ENCODE peak calls at places on chromosome 14, in four cellular contexts. L, J, M and N are unnamed samples.

GRCh38 chr14:49449749-49450148 is 136.4 kb downstream of the RPS29 start:
- DNase-seq in L (no peak), J (no peak), M (no peak), N (no peak)

GRCh38 chr14:92754956-92755355 is 6.5 kb upstream of the LGMN start:
- DNase-seq in L (no peak), J (peak; percentile 60), M (no peak), N (no peak)

GRCh38 chr14:96138241-96138640 is 66.4 kb upstream of the BDKRB2 start:
- DNase-seq in L (no peak), J (no peak), M (no peak), N (no peak)

GRCh38 chr14:79510659-79511058 is 700.6 kb downstream of the DIO2 start:
- DNase-seq in L (no peak), J (no peak), M (no peak), N (no peak)

GRCh38 chr14:103347091-103347815 is 13.2 kb downstream of the EIF5 start:
- DNase-seq in L (no peak), J (no peak), M (no peak), N (no peak)

GRCh38 chr14:71863049-71863448 is 69.2 kb upstream of the RGS6 start:
- DNase-seq in L (no peak), J (no peak), M (no peak), N (no peak)

GRCh38 chr14:36723551-36723950 is 61.9 kb downstream of the PAX9 start:
- DNase-seq in L (no peak), J (no peak), M (no peak), N (no peak)

GRCh38 chr14:76514599-76514998 is 138.7 kb downstream of the ESRRB start:
- DNase-seq in L (peak; percentile 24), J (no peak), M (no peak), N (peak; percentile 56)

GRCh38 chr14:89720076-89720687 is 234.3 kb downstream of the EFCAB11 start:
- DNase-seq in L (peak; percentile 22), J (no peak), M (no peak), N (no peak)

GRCh38 chr14:68663385-68664076 is 129.3 kb downstream of the ZFP36L1 start:
- DNase-seq in L (peak; percentile 67), J (no peak), M (no peak), N (no peak)

GRCh38 chr14:89672636-89673279 is 255.7 kb upstream of the FOXN3 start:
- DNase-seq in L (no peak), J (no peak), M (no peak), N (no peak)

GRCh38 chr14:93009471-93010117 is 86.6 kb downstream of the CHGA start:
- DNase-seq in L (no peak), J (no peak), M (no peak), N (no peak)

GRCh38 chr14:57346741-57347140 is 43.6 kb upstream of the NAA30 start:
- DNase-seq in L (no peak), J (peak; percentile 17), M (no peak), N (no peak)

GRCh38 chr14:43795600-43796228 is 711.4 kb downstream of the FSCB start:
- DNase-seq in L (no peak), J (peak; percentile 27), M (no peak), N (peak; percentile 19)

GRCh38 chr14:105023791-105024480 is 3.1 kb upstream of the CDCA4 start:
- DNase-seq in L (no peak), J (no peak), M (no peak), N (no peak)

GRCh38 chr14:23579311-23579630 is 681 bp upstream of the JPH4 start:
- DNase-seq in L (no peak), J (no peak), M (no peak), N (no peak)

GRCh38 chr14:55756078-55756477 is 176.1 kb downstream of the KTN1 start:
- DNase-seq in L (no peak), J (no peak), M (no peak), N (no peak)

GRCh38 chr14:61438860-61439765 is 117.7 kb downstream of the PRKCH start:
- DNase-seq in L (peak; percentile 55), J (no peak), M (no peak), N (no peak)

GRCh38 chr14:77026166-77026929 is 2.2 kb downstream of the IRF2BPL start:
- DNase-seq in L (peak; percentile 21), J (peak; percentile 65), M (peak; percentile 69), N (no peak)

GRCh38 chr14:56390859-56391258 is 188.7 kb upstream of the TMEM260 start:
- DNase-seq in L (no peak), J (no peak), M (no peak), N (no peak)

GRCh38 chr14:57182760-57183503 is 85.8 kb downstream of the EXOC5 start:
- DNase-seq in L (peak; percentile 11), J (peak; percentile 21), M (peak; percentile 56), N (peak; percentile 75)

GRCh38 chr14:100842799-100843198 is 16.9 kb downstream of the MEG3 start:
- DNase-seq in L (no peak), J (no peak), M (peak; percentile 38), N (no peak)

GRCh38 chr14:26138764-26139445 is 458.9 kb downstream of the NOVA1 start:
- DNase-seq in L (no peak), J (no peak), M (no peak), N (no peak)

GRCh38 chr14:67395876-67396189 is 16.1 kb downstream of the PLEK2 start:
- DNase-seq in L (no peak), J (no peak), M (no peak), N (no peak)

GRCh38 chr14:52003324-52003723 is 14.0 kb downstream of the RTRAF start:
- DNase-seq in L (no peak), J (no peak), M (no peak), N (no peak)

GRCh38 chr14:92511472-92512247 is 1.9 kb upstream of the RIN3 start:
- DNase-seq in L (no peak), J (no peak), M (no peak), N (no peak)

GRCh38 chr14:22314183-22314820 is 274.7 kb downstream of the DAD1 start:
- DNase-seq in L (no peak), J (peak; percentile 35), M (no peak), N (peak; percentile 55)

GRCh38 chr14:52551696-52552062 is 626 bp downstream of the TXNDC16 start:
- DNase-seq in L (no peak), J (peak; percentile 61), M (no peak), N (no peak)

GRCh38 chr14:23378612-23379220 is 1.9 kb downstream of the CMTM5 start:
- DNase-seq in L (no peak), J (no peak), M (no peak), N (no peak)

GRCh38 chr14:67474366-67474765 is 14.2 kb downstream of the TMEM229B start:
- DNase-seq in L (no peak), J (no peak), M (no peak), N (no peak)

GRCh38 chr14:74468513-74468912 is 24.6 kb downstream of the NPC2 start:
- DNase-seq in L (no peak), J (no peak), M (no peak), N (no peak)

GRCh38 chr14:53167602-53168328 is 14.6 kb upstream of the DDHD1 start:
- DNase-seq in L (no peak), J (no peak), M (no peak), N (no peak)

GRCh38 chr14:40268236-40268635 is 836.0 kb upstream of the FBXO33 start:
- DNase-seq in L (no peak), J (no peak), M (no peak), N (no peak)

GRCh38 chr14:104657563-104658324 is 31.7 kb upstream of the INF2 start:
- DNase-seq in L (no peak), J (no peak), M (no peak), N (no peak)

GRCh38 chr14:50768693-50769092 is 62.3 kb downstream of the NIN start:
- DNase-seq in L (no peak), J (no peak), M (no peak), N (no peak)